ENCODE peak calls at places on chromosome 11, in five cellular contexts. M is WTC11, Q is lung, B is astrocyte of the spinal cord, P is lower lobe of right lung. D is an unnamed sample.

GRCh38 chr11:45373506-45373905 is 87.4 kb upstream of the SYT13 start:
- DNase-seq in P (no peak), M (no peak), B (no peak), Q (no peak), D (no peak)

GRCh38 chr11:117950320-117950719 is 21.1 kb upstream of the TMPRSS13 start:
- DNase-seq in B (no peak), P (no peak), M (no peak), Q (peak), D (peak)

GRCh38 chr11:34567733-34568132 is 53.2 kb upstream of the EHF start:
- DNase-seq in M (no peak), Q (no peak), P (no peak), B (no peak), D (no peak)

GRCh38 chr11:36312593-36312990 is 16.5 kb downstream of the PRR5L start:
- DNase-seq in M (no peak), B (peak), Q (no peak), P (no peak), D (no peak)

GRCh38 chr11:108654994-108655631 is 9.8 kb upstream of the DDX10 start:
- DNase-seq in Q (no peak), B (peak), M (peak), P (no peak), D (peak)

GRCh38 chr11:29119691-29120328 is 897.0 kb downstream of the KCNA4 start:
- DNase-seq in B (peak), M (no peak), P (no peak), Q (no peak), D (no peak)

GRCh38 chr11:29435421-29435820 is 581.4 kb downstream of the KCNA4 start:
- DNase-seq in Q (no peak), M (no peak), P (no peak), B (peak), D (no peak)

GRCh38 chr11:59918494-59918893 is 19.7 kb upstream of the OOSP1 start:
- DNase-seq in P (no peak), M (no peak), Q (no peak), B (no peak), D (no peak)

GRCh38 chr11:83472831-83473230 is 186.7 kb upstream of the CCDC90B start:
- DNase-seq in P (no peak), B (no peak), Q (no peak), M (no peak), D (no peak)

GRCh38 chr11:129803533-129803932 is 12.1 kb upstream of the TMEM45B start:
- DNase-seq in B (no peak), P (no peak), M (no peak), Q (no peak), D (no peak)

GRCh38 chr11:69594481-69594880 is 46.5 kb upstream of the CCND1 start:
- DNase-seq in B (no peak), P (no peak), Q (no peak), M (no peak), D (no peak)

GRCh38 chr11:76251576-76251975 is 45.3 kb upstream of the WNT11 start:
- DNase-seq in Q (no peak), M (no peak), P (no peak), B (no peak), D (no peak)

GRCh38 chr11:75867778-75868374 is 52.9 kb downstream of the UVRAG start:
- DNase-seq in Q (peak), M (no peak), B (peak), P (no peak), D (peak)

GRCh38 chr11:46655631-46656030 is 38.3 kb downstream of the ATG13 start:
- DNase-seq in M (no peak), Q (no peak), P (no peak), B (no peak), D (no peak)

GRCh38 chr11:115391598-115391997 is 112.6 kb downstream of the CADM1 start:
- DNase-seq in P (no peak), M (no peak), Q (no peak), B (no peak), D (no peak)

GRCh38 chr11:65868076-65868667 is 4.4 kb downstream of the EFEMP2 start:
- DNase-seq in P (peak), Q (no peak), B (no peak), M (peak), D (peak)

GRCh38 chr11:32307449-32307848 is 127.9 kb downstream of the WT1 start:
- DNase-seq in P (no peak), Q (no peak), M (no peak), B (no peak), D (no peak)

GRCh38 chr11:121112498-121113455 is 11.7 kb downstream of the TECTA start:
- DNase-seq in Q (peak), B (peak), P (peak), M (peak), D (peak)

GRCh38 chr11:66142370-66143263 is 72.5 kb downstream of the PACS1 start:
- DNase-seq in M (no peak), Q (no peak), B (no peak), P (no peak), D (no peak)

GRCh38 chr11:75468534-75469340 is 35.7 kb upstream of the KLHL35 start:
- DNase-seq in Q (peak), M (no peak), P (peak), B (peak), D (no peak)

GRCh38 chr11:82653752-82654151 is 79.9 kb downstream of the FAM181B start:
- DNase-seq in Q (no peak), P (no peak), B (no peak), M (no peak), D (no peak)

GRCh38 chr11:82960000-82960778 is 58.7 kb downstream of the DDIAS start:
- DNase-seq in M (no peak), Q (no peak), B (no peak), P (no peak), D (peak)

DNA sequence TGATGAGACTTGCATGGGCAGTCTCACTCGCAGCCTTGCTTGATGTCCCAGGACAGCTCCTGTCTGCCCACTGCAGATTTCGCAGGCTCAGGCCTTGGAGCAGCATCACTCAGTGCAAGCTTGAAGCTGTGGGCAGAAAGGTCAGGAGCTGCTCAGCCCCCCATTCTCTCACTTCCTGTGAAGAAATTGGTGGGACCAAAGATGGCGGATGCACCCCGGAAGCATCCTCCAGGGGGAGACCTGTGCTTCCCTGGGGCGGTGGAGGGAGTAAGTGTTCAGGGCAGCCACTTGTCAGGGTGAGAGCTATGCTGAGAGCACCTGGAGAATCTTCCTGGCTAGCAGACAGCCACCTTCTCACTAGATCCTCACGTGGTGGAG is 11.3 kb downstream of the PLAAT2 start:
- DNase-seq in P (no peak), M (no peak), B (no peak), Q (no peak), D (peak)
- TF ChIP-seq CTCF in P (no peak), M (no peak), B (no peak), Q (no peak), D (no peak)

DNA sequence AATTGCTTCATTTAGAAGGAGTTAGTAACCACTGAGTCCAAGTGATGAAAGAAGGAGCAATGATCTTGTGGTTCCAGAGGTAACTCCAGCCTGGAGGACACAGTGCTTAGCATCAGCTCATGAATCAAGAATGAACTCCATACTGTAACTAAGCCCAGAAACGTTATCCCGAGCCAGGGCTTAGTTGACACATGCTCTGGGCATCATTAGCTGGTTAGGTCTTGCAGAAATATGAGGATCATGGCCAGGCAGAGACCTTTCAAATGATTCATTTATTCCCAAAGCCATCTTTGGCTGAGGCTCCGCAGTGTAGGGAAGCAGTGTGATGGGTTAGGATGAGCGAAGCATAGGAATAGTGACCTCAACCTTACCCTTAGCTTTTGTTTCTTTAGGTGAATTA is 277.4 kb downstream of the FAM76B start:
- DNase-seq in M (no peak), Q (peak), B (peak), P (no peak), D (no peak)
- TF ChIP-seq CTCF in M (no peak), Q (no peak), B (no peak), P (no peak), D (no peak)

GRCh38 chr11:12110714-12111481 is 508 bp downstream of the MICAL2 start:
- DNase-seq in P (peak), M (peak), B (peak), Q (peak), D (peak)
- TF ChIP-seq CTCF in P (no peak), M (no peak), B (no peak), Q (no peak), D (no peak)

DNA sequence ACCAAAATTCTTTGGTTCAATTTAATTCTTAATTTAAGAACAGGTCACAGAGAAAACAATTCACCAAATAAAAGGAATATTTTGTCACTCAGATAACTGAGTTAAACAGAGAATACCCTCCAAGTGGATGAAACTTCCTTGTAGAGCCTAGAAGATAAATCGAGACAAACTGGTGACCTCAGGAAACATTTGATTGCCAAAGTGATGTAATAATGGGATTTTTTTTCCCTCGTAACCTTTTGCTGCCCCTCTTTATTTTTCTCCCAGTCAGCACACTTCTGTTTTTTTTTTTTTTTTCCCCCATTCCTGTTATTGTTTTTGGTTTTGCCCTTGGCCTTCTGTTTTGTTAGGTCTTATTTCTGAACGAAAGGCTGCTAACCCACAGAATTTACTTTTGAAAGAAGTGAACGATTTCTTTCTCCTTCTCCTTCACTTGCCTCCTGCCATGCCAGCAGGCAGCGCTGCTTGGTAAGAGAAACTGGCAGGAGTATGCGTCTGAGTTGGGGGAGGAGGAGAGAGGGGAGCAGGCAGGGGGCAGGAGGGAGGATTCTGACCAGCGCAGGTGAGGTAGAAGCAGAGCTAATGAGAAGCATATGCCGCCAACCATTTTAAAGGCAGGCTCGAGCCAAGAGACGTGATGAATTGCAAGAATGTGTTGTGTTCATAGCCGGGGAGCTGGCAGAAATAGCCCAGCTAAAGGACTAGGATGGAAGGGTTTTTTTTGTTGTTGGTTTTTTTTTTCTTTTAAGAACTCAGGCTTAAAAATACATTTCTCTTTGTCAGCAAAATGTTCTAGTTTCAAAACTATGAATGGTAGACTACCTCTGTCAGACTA is 121.9 kb upstream of the MTMR2 start:
- DNase-seq in M (peak), P (no peak), Q (no peak), B (peak), D (no peak)
- TF ChIP-seq CTCF in M (no peak), P (no peak), Q (no peak), B (peak), D (no peak)

DNA sequence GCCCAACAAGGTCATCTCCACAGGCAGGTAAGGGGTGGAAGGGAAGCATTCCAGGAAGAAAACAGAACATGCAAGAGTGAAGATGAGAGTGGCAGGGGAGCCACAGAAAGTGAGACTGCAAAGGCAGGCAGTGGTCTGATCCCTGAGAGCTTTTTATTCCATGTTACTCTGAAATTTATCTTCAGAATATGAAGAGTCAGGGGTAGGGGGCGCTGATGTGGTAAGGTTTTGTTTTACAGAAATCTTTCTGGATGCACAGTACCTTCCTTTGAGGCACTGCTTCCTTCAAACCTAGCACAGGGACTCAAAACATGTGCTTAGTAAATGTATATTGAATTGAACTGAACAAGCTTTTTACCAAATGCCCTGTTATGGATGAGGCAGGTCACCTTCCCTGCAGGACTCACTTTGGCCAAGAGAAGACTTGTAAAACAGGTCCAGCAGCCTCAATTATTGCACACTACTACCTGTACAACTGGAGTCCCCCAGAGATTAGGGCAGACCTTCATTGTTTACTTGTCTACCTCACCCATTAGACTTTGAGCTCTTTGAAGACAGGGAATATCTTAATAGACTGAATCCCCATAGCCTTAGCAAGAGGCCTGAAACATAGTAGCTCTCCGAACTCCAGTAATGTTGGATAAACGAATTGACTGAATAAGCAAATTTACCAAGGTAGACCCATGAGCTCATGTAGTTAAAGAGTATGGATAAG is 2.2 kb downstream of the PAK1 start:
- DNase-seq in Q (no peak), B (no peak), M (peak), P (no peak), D (peak)
- TF ChIP-seq CTCF in Q (no peak), B (peak), M (no peak), P (no peak), D (no peak)

DNA sequence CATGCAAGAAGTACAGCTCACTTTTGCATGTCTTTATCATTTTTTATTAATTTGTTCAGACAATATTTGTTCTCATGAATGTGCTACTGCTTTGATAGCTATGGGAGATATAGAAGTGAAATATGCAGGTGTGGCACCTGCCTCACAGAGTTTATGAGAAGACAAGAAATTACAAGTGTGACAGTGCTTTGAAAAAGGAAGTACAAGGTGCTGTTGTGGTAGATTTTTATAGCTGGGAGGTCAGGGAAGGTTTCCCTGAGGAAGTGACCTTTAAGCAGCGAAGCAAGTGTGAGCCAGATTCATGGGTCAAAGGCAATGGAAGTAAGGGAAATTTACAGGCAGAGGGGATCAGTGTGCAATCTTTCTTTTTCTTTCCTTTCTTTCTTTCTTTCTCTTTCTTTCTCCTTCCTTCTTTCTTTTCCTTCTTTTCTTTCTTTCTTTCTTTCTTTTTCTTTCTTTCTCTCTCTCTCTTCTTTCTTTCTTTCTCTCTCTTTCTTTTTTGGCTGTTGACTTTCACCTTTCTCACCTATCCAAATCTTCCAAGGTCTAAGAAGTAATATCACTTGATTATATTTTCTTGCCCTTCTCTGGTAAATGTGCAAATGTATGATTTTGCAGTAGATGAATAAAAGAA is 6.4 kb upstream of the BMAL1 start:
- DNase-seq in M (no peak), B (no peak), Q (no peak), P (no peak), D (no peak)
- TF ChIP-seq CTCF in M (no peak), B (no peak), Q (no peak), P (no peak), D (no peak)

GRCh38 chr11:109854696-109855095 is 238.5 kb upstream of the ZC3H12C start:
- DNase-seq in B (no peak), M (no peak), Q (no peak), P (no peak), D (no peak)

GRCh38 chr11:109849946-109850345 is 243.2 kb upstream of the ZC3H12C start:
- DNase-seq in Q (no peak), B (no peak), P (no peak), M (no peak), D (no peak)

GRCh38 chr11:109856958-109857357 is 236.2 kb upstream of the ZC3H12C start:
- DNase-seq in P (no peak), B (no peak), Q (no peak), M (no peak), D (no peak)

GRCh38 chr11:109851780-109852390 is 241.3 kb upstream of the ZC3H12C start:
- DNase-seq in P (no peak), Q (no peak), B (peak), M (no peak), D (no peak)

GRCh38 chr11:109853156-109853776 is 239.9 kb upstream of the ZC3H12C start:
- DNase-seq in Q (no peak), B (peak), P (no peak), M (no peak), D (peak)
- TF ChIP-seq CTCF in Q (no peak), B (peak), P (peak), M (peak), D (peak)

D was measured in activated CD8-positive, alpha-beta T cell treated with anti-CD3 and anti-CD28 coated beads for 36 hours.